ENCODE peak calls at places on chromosomes 13 and 19, in five cellular contexts. T, W, K, Y and C are unnamed samples. For H3K9me2, the result is how much of the 10 kb centered on the place peaks cover.

GRCh38 chr19:4357095-4357797 is 13.9 kb downstream of the MPND start:
- DNase-seq in Y (no peak), W (peak), T (peak), K (no peak), C (no peak)

GRCh38 chr13:100815476-100816046 is 141.0 kb upstream of the TMTC4 start:
- DNase-seq in Y (no peak), T (no peak), K (no peak), W (no peak), C (no peak)

GRCh38 chr13:20431687-20432384 is 93.8 kb downstream of the CRYL1 start:
- DNase-seq in W (no peak), Y (no peak), T (no peak), K (no peak), C (no peak)

GRCh38 chr13:50284540-50284939 is 269.3 kb downstream of the KCNRG start:
- DNase-seq in Y (no peak), K (no peak), T (no peak), W (no peak), C (peak)

GRCh38 chr13:33879044-33879596 is 61.2 kb downstream of the RFC3 start:
- DNase-seq in T (no peak), Y (no peak), K (no peak), W (no peak), C (no peak)

GRCh38 chr19:23957660-23958281 is 43.1 kb downstream of the ZNF726 start:
- DNase-seq in T (no peak), W (no peak), K (peak), Y (peak), C (no peak)

GRCh38 chr13:23321534-23322241 is 111.8 kb downstream of the SACS start:
- DNase-seq in T (peak), K (peak), Y (no peak), W (no peak), C (no peak)

GRCh38 chr19:35352448-35353304 is 5.0 kb downstream of the FFAR1 start:
- DNase-seq in W (peak), K (peak), Y (peak), T (peak), C (peak)

GRCh38 chr13:34179481-34179880 is 361.5 kb downstream of the RFC3 start:
- DNase-seq in Y (no peak), K (no peak), T (no peak), W (no peak), C (no peak)

GRCh38 chr13:43663474-43664090 is 123.2 kb downstream of the ENOX1 start:
- DNase-seq in W (no peak), Y (no peak), T (no peak), K (peak), C (no peak)

GRCh38 chr13:80340643-80341097 is 256 bp downstream of the SPRY2 start:
- DNase-seq in K (no peak), Y (peak), W (no peak), T (no peak), C (no peak)

GRCh38 chr13:110382229-110382628 is 75.1 kb downstream of the COL4A2 start:
- DNase-seq in K (peak), W (no peak), T (no peak), Y (peak), C (no peak)

GRCh38 chr13:75635101-75635620 is 969 bp upstream of the LMO7 start:
- DNase-seq in T (peak), W (no peak), K (no peak), Y (no peak), C (no peak)

GRCh38 chr19:31408460-31409124 is 59.4 kb upstream of the TSHZ3 start:
- DNase-seq in T (peak), K (peak), Y (no peak), W (no peak), C (no peak)
- H3K9me2 ChIP-seq in T (under half), K (under half), Y (under half), W (under half), C (under half)

GRCh38 chr13:41383400-41383799 is 72.3 kb downstream of the NAA16 start:
- DNase-seq in W (no peak), Y (no peak), K (no peak), T (no peak), C (no peak)
- H3K9me2 ChIP-seq in W (under half), Y (under half), K (under half), T (under half), C (under half)

GRCh38 chr13:35874704-35875103 is 256.5 kb downstream of the DCLK1 start:
- DNase-seq in Y (no peak), K (no peak), T (no peak), W (no peak), C (no peak)

GRCh38 chr13:35882722-35883497 is 248.3 kb downstream of the DCLK1 start:
- DNase-seq in Y (no peak), T (no peak), K (peak), W (no peak), C (no peak)

GRCh38 chr13:35876601-35877000 is 254.6 kb downstream of the DCLK1 start:
- DNase-seq in T (no peak), K (no peak), W (no peak), Y (no peak), C (no peak)

GRCh38 chr13:35881360-35881759 is 249.8 kb downstream of the DCLK1 start:
- DNase-seq in T (no peak), K (no peak), W (no peak), Y (no peak), C (no peak)

GRCh38 chr13:35879111-35879510 is 252.1 kb downstream of the DCLK1 start:
- DNase-seq in Y (no peak), T (no peak), K (no peak), W (no peak), C (no peak)
- H3K9me2 ChIP-seq in Y (under half), T (under half), K (under half), W (under half), C (under half)

DNA sequence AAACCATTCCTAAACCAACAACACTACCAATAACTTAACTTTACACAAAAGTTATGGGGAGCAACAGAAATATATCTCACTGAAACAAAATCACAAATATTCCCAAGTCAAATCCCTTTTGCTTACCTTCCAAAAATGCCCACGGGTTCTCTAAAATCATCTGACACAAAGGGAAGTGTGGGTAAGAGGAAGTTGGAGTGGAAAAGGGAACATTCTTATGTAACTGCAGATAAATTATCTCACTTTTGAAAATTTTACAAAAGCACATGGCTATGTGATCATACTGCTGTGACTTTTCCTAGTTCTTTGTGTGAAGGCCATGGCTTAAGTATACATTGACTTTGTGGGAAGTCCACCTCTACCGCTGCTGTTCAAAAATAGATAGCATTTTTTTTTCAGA is 350.5 kb downstream of the GPC6 start:
- DNase-seq in K (no peak), T (no peak), Y (no peak), W (no peak), C (no peak)
- H3K9me2 ChIP-seq in K (under half), T (under half), Y (under half), W (under half), C (under half)

DNA sequence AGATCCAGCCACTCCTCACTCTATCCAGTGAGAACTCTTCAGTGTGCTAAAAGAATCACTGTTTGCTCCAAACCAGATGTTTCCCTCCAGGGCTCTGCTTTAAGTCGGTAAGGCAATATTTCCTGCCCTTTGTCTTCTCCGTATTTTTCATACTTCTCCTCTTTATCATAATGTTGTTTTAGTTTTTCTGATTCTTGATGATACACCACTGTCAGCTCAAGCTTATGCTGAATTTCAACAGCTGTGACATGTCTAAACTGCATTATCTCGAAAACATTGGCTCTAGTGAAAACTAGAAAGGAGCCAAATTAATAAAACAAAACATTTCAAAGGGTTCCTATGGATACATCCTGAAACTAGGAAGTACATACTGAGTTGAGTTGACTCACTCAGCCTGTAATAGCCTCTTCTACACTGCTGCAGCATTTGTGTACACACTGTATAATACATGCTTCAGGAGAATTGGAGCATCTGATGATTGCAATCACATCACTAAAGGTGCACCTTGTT is 39.8 kb downstream of the GPR180 start:
- DNase-seq in K (peak), Y (peak), T (peak), W (peak), C (no peak)
- H3K9me2 ChIP-seq in K (under half), Y (under half), T (under half), W (under half), C (under half)

DNA sequence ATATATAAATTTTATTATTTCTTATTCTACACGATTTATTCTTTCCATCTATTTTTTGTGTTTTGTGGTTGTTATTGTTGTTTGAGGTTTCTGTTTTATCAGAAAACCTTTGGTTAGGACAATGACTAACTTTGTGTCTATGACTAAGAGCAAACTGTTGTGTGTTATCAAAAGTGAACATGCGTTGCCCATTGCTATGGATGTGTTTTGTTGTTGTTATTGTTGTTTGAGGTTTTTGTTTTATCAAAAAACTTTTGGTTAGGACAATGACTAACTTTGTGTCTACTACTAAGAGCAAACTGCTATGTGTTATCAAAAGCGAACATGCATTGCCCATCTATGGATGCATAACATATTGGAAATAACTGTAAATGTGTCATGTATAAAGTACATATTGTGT is 692.3 kb downstream of the SLITRK1 start:
- DNase-seq in Y (no peak), T (no peak), K (no peak), W (no peak), C (no peak)
- H3K9me2 ChIP-seq in Y (under half), T (under half), K (under half), W (under half), C (under half)